ENCODE peak calls at places on chromosome 12, in four cellular contexts. One of them, this sample, is unnamed.

GRCh38 chr12:28034271-28034670 is 61.7 kb upstream of the PTHLH start:
- DNase-seq in uterus: no peak
- DNase-seq in astrocyte of the spinal cord: no peak
- DNase-seq in ascending aorta: no peak
- DNase-seq in this sample: no peak

GRCh38 chr12:593396-593976 is 69.8 kb downstream of the NINJ2 start:
- DNase-seq in uterus: no peak
- DNase-seq in astrocyte of the spinal cord: no peak
- DNase-seq in ascending aorta: peak
- DNase-seq in this sample: no peak

GRCh38 chr12:1828863-1829262 is 8.5 kb downstream of the LRTM2 start:
- DNase-seq in uterus: no peak
- DNase-seq in astrocyte of the spinal cord: no peak
- DNase-seq in ascending aorta: no peak
- DNase-seq in this sample: no peak

GRCh38 chr12:65685514-65685913 is 138.8 kb upstream of the HMGA2 start:
- DNase-seq in uterus: no peak
- DNase-seq in astrocyte of the spinal cord: peak
- DNase-seq in ascending aorta: no peak
- DNase-seq in this sample: no peak

GRCh38 chr12:25730489-25731349 is 177.6 kb upstream of the LMNTD1 start:
- DNase-seq in uterus: no peak
- DNase-seq in astrocyte of the spinal cord: no peak
- DNase-seq in ascending aorta: no peak
- DNase-seq in this sample: no peak

GRCh38 chr12:54140958-54141388 is 47.8 kb downstream of the SMUG1 start:
- DNase-seq in uterus: peak
- DNase-seq in astrocyte of the spinal cord: no peak
- DNase-seq in ascending aorta: peak
- DNase-seq in this sample: no peak

GRCh38 chr12:113479578-113480335 is 8.1 kb upstream of the LHX5 start:
- DNase-seq in uterus: no peak
- DNase-seq in astrocyte of the spinal cord: peak
- DNase-seq in ascending aorta: no peak
- DNase-seq in this sample: no peak

GRCh38 chr12:52268212-52268611 is 6.2 kb upstream of the KRT86 start:
- DNase-seq in uterus: no peak
- DNase-seq in astrocyte of the spinal cord: peak
- DNase-seq in ascending aorta: peak
- DNase-seq in this sample: no peak

GRCh38 chr12:16573652-16574077 is 32.3 kb downstream of the LMO3 start:
- DNase-seq in uterus: peak
- DNase-seq in astrocyte of the spinal cord: no peak
- DNase-seq in ascending aorta: peak
- DNase-seq in this sample: peak

GRCh38 chr12:83042441-83043215 is 355.9 kb downstream of the TMTC2 start:
- DNase-seq in uterus: no peak
- DNase-seq in astrocyte of the spinal cord: peak
- DNase-seq in ascending aorta: no peak
- DNase-seq in this sample: no peak

GRCh38 chr12:42145552-42146215 is 1.0 kb upstream of the GXYLT1 start:
- DNase-seq in uterus: no peak
- DNase-seq in astrocyte of the spinal cord: no peak
- DNase-seq in ascending aorta: no peak
- DNase-seq in this sample: no peak

GRCh38 chr12:131130311-131130911 is 176.7 kb downstream of the ADGRD1 start:
- DNase-seq in uterus: no peak
- DNase-seq in astrocyte of the spinal cord: no peak
- DNase-seq in ascending aorta: no peak
- DNase-seq in this sample: peak

GRCh38 chr12:57611116-57611809 is at the start of gene ARHGEF25:
- DNase-seq in uterus: peak
- DNase-seq in astrocyte of the spinal cord: peak
- DNase-seq in ascending aorta: peak
- DNase-seq in this sample: no peak

GRCh38 chr12:74415633-74416032 is 122.0 kb upstream of the ATXN7L3B start:
- DNase-seq in uterus: no peak
- DNase-seq in astrocyte of the spinal cord: peak
- DNase-seq in ascending aorta: no peak
- DNase-seq in this sample: no peak

GRCh38 chr12:72197790-72198189 is 74.4 kb upstream of the TRHDE start:
- DNase-seq in uterus: no peak
- DNase-seq in astrocyte of the spinal cord: no peak
- DNase-seq in ascending aorta: no peak
- DNase-seq in this sample: no peak

GRCh38 chr12:106126441-106127288 is 12.1 kb downstream of the NUAK1 start:
- DNase-seq in uterus: no peak
- DNase-seq in astrocyte of the spinal cord: peak
- DNase-seq in ascending aorta: no peak
- DNase-seq in this sample: no peak

GRCh38 chr12:18522806-18523205 is 215.0 kb downstream of the PLCZ1 start:
- DNase-seq in uterus: no peak
- DNase-seq in astrocyte of the spinal cord: no peak
- DNase-seq in ascending aorta: no peak
- DNase-seq in this sample: no peak

GRCh38 chr12:117994551-117995438 is 21.7 kb upstream of the RFC5 start:
- DNase-seq in uterus: no peak
- DNase-seq in astrocyte of the spinal cord: no peak
- DNase-seq in ascending aorta: no peak
- DNase-seq in this sample: no peak

GRCh38 chr12:128968668-128969067 is 115.4 kb downstream of the GLT1D1 start:
- DNase-seq in uterus: no peak
- DNase-seq in astrocyte of the spinal cord: no peak
- DNase-seq in ascending aorta: no peak
- DNase-seq in this sample: no peak

GRCh38 chr12:45674181-45674580 is 55.3 kb upstream of the ARID2 start:
- DNase-seq in uterus: no peak
- DNase-seq in astrocyte of the spinal cord: no peak
- DNase-seq in ascending aorta: no peak
- DNase-seq in this sample: no peak

GRCh38 chr12:5510251-5510805 is 78.4 kb downstream of the NTF3 start:
- DNase-seq in uterus: no peak
- DNase-seq in astrocyte of the spinal cord: no peak
- DNase-seq in ascending aorta: peak
- DNase-seq in this sample: no peak

GRCh38 chr12:110135012-110135411 is 10.9 kb downstream of the IFT81 start:
- DNase-seq in uterus: no peak
- DNase-seq in astrocyte of the spinal cord: peak
- DNase-seq in ascending aorta: no peak
- DNase-seq in this sample: no peak

GRCh38 chr12:954736-955135 is 5.2 kb upstream of the RAD52 start:
- DNase-seq in uterus: no peak
- DNase-seq in astrocyte of the spinal cord: no peak
- DNase-seq in ascending aorta: no peak
- DNase-seq in this sample: no peak

GRCh38 chr12:27780612-27781408 is 774 bp upstream of the MANSC4 start:
- DNase-seq in uterus: peak
- DNase-seq in astrocyte of the spinal cord: peak
- DNase-seq in ascending aorta: peak
- DNase-seq in this sample: no peak

DNA sequence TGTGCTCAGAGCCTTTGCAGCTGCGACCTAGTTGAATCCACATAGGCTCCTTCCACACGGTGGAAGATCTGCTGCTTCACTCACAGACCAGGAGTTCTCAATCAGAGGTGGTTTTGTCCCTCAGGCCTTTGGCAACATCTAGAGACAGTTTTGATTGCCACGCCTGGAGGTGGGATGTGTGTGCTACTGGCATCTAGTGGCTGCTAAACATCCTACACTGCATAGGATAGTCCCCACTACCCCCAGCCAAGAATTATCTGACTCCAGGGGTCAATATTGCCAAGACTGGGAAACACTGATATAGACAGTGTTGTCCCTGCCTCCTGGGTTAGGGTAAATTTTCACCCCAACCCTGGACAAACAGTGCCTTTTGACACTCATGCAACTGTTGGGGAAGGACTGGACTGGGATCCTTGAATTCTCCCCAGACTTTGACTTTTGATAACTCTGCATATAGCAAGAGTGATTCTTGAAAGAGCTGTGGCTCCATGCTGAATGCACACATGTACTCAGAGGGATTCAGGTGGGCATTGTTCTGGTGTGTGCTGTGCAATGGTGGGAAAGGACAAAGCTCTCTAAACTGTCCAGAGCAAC is 39.8 kb downstream of the BAZ2A start:
- DNase-seq in uterus: no peak
- DNase-seq in astrocyte of the spinal cord: no peak
- DNase-seq in ascending aorta: no peak
- DNase-seq in this sample: no peak
- TF ChIP-seq CTCF in uterus: no peak
- TF ChIP-seq CTCF in astrocyte of the spinal cord: peak
- TF ChIP-seq CTCF in ascending aorta: no peak
- TF ChIP-seq CTCF in this sample: no peak

DNA sequence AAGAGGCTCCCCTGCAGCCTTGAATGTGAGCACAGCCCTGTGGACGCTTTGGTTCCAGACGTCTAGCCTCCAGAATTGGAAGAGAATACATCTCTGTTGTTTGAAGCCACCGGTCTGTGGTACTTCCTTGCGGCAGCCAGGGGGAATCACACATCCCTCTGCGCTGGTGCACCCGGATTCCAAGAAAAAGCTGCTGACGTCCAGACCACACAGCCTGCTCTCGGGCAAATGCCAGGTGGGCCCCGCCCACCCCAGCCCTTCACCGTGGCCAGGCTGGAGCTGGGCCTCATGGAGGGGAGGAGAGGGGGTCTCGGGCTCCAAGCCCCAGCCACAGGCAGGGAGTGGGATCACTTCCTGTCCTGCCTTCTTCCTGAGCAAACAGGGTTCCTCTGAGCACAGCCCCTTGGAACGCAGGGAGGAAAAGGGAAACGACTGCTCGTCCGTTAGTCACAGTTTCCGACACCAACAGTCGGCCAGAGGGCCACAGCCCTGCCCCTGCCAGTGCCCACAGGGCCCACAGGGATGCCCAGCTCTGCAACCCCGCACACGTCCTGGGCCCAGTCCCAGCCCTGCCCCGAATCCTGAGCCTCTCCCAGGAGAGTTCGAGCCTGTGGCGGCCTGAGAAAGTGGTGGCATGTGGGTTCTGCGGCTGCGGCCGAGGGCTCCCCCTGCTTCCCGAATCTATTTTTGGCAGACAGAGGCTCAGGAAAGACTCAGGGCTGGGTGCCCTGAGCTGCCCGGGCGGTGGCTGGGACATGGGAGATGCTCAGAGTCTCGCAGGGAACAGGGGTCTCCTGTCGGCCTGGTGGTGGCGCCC is 85.3 kb downstream of the RFLNA start:
- DNase-seq in uterus: peak
- DNase-seq in astrocyte of the spinal cord: peak
- DNase-seq in ascending aorta: peak
- DNase-seq in this sample: no peak
- TF ChIP-seq CTCF in uterus: peak
- TF ChIP-seq CTCF in astrocyte of the spinal cord: peak
- TF ChIP-seq CTCF in ascending aorta: peak
- TF ChIP-seq CTCF in this sample: peak

DNA sequence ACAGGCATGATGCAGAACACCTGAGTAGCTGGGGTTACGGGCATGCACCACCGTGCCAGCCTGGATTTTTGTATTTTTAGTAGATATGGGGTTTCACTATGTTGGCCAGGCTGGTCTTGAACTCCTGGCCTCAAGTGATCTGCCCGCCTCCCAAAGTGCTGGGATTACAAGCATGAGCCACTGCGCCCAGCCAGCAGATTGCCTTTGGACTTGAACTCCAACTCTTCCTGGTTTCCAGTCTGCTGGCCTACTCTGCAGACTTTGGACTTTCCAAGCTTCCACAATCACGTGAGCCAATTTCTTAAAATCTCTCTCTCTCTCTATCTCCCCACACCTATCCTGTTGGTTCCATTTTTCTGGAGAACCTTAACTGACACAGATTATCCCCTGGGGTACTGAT is 55.0 kb downstream of the EMP1 start:
- DNase-seq in uterus: no peak
- DNase-seq in astrocyte of the spinal cord: no peak
- DNase-seq in ascending aorta: no peak
- DNase-seq in this sample: no peak
- TF ChIP-seq CTCF in uterus: no peak
- TF ChIP-seq CTCF in astrocyte of the spinal cord: no peak
- TF ChIP-seq CTCF in ascending aorta: no peak
- TF ChIP-seq CTCF in this sample: no peak

DNA sequence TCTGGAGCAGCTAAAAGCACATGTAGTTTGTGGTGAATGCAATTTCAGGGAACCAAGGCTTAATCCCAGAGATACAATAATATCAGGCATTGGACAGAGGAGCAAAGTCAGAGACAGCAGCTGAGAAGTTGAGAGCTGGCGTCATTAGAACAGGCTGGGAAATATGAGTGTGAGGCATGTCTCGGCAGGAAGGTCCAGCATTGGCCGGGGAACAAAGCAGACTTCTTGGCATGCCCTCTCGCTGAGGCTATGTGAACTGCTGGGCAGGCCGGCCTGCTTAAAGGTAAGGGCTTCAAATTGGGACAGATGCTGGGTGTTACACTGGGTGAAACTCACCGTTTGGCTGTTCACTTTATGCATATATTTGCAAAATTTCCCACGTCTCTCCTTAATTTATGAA is 125.4 kb downstream of the CAND1 start:
- DNase-seq in uterus: peak
- DNase-seq in astrocyte of the spinal cord: peak
- DNase-seq in ascending aorta: peak
- DNase-seq in this sample: no peak
- TF ChIP-seq CTCF in uterus: peak
- TF ChIP-seq CTCF in astrocyte of the spinal cord: peak
- TF ChIP-seq CTCF in ascending aorta: peak
- TF ChIP-seq CTCF in this sample: no peak

GRCh38 chr12:43338848-43339526 is 213.0 kb downstream of the ADAMTS20 start:
- DNase-seq in uterus: no peak
- DNase-seq in astrocyte of the spinal cord: peak
- DNase-seq in ascending aorta: no peak
- DNase-seq in this sample: no peak
- TF ChIP-seq CTCF in uterus: peak
- TF ChIP-seq CTCF in astrocyte of the spinal cord: peak
- TF ChIP-seq CTCF in ascending aorta: peak
- TF ChIP-seq CTCF in this sample: no peak